ENCODE peak calls at places on chromosomes 11 and 22, in eight cellular contexts. One of them, this sample, is unnamed.

GRCh38 chr11:34359548-34359891 is 1.7 kb upstream of the ABTB2 start:
- DNase-seq in WTC11: no peak
- DNase-seq in lower leg skin: no peak
- DNase-seq in effector CD4-positive, alpha-beta T cell: no peak
- DNase-seq in GM13977: no peak
- DNase-seq in mammary epithelial cell: no peak
- DNase-seq in NCI-H1436: no peak
- DNase-seq in AG04450: no peak
- DNase-seq in this sample: no peak

GRCh38 chr11:79076526-79077115 is 364.2 kb downstream of the TENM4 start:
- DNase-seq in WTC11: peak
- DNase-seq in lower leg skin: peak
- DNase-seq in effector CD4-positive, alpha-beta T cell: no peak
- DNase-seq in GM13977: no peak
- DNase-seq in mammary epithelial cell: peak
- DNase-seq in NCI-H1436: peak
- DNase-seq in AG04450: no peak
- DNase-seq in this sample: no peak

GRCh38 chr11:114892381-114893197 is 214.3 kb downstream of the NXPE2 start:
- DNase-seq in WTC11: peak
- DNase-seq in lower leg skin: no peak
- DNase-seq in effector CD4-positive, alpha-beta T cell: no peak
- DNase-seq in GM13977: peak
- DNase-seq in mammary epithelial cell: no peak
- DNase-seq in NCI-H1436: no peak
- DNase-seq in AG04450: no peak
- DNase-seq in this sample: no peak

GRCh38 chr11:63672156-63672463 is 934 bp upstream of the ATL3 start:
- DNase-seq in WTC11: no peak
- DNase-seq in lower leg skin: no peak
- DNase-seq in effector CD4-positive, alpha-beta T cell: no peak
- DNase-seq in GM13977: no peak
- DNase-seq in mammary epithelial cell: no peak
- DNase-seq in NCI-H1436: no peak
- DNase-seq in AG04450: no peak
- DNase-seq in this sample: no peak

GRCh38 chr11:2830030-2830812 is 55.4 kb downstream of the CDKN1C start:
- DNase-seq in WTC11: no peak
- DNase-seq in lower leg skin: no peak
- DNase-seq in effector CD4-positive, alpha-beta T cell: no peak
- DNase-seq in GM13977: no peak
- DNase-seq in mammary epithelial cell: no peak
- DNase-seq in NCI-H1436: no peak
- DNase-seq in AG04450: no peak
- DNase-seq in this sample: no peak

GRCh38 chr11:98130117-98130625 is 890.6 kb upstream of the CNTN5 start:
- DNase-seq in WTC11: no peak
- DNase-seq in lower leg skin: no peak
- DNase-seq in effector CD4-positive, alpha-beta T cell: no peak
- DNase-seq in GM13977: no peak
- DNase-seq in mammary epithelial cell: no peak
- DNase-seq in NCI-H1436: no peak
- DNase-seq in AG04450: no peak
- DNase-seq in this sample: no peak

GRCh38 chr11:59669611-59670009 is 773 bp upstream of the PATL1 start:
- DNase-seq in WTC11: peak
- DNase-seq in lower leg skin: peak
- DNase-seq in effector CD4-positive, alpha-beta T cell: no peak
- DNase-seq in GM13977: no peak
- DNase-seq in mammary epithelial cell: peak
- DNase-seq in NCI-H1436: no peak
- DNase-seq in AG04450: no peak
- DNase-seq in this sample: peak

GRCh38 chr11:19345848-19346681 is 105.3 kb upstream of the E2F8 start:
- DNase-seq in WTC11: peak
- DNase-seq in lower leg skin: no peak
- DNase-seq in effector CD4-positive, alpha-beta T cell: no peak
- DNase-seq in GM13977: peak
- DNase-seq in mammary epithelial cell: no peak
- DNase-seq in NCI-H1436: no peak
- DNase-seq in AG04450: no peak
- DNase-seq in this sample: no peak

GRCh38 chr11:16511109-16511806 is 154.9 kb upstream of the SOX6 start:
- DNase-seq in WTC11: no peak
- DNase-seq in lower leg skin: no peak
- DNase-seq in effector CD4-positive, alpha-beta T cell: no peak
- DNase-seq in GM13977: no peak
- DNase-seq in mammary epithelial cell: peak
- DNase-seq in NCI-H1436: no peak
- DNase-seq in AG04450: peak
- DNase-seq in this sample: no peak

GRCh38 chr22:30781271-30781875 is 86.7 kb downstream of the OSBP2 start:
- DNase-seq in WTC11: no peak
- DNase-seq in lower leg skin: no peak
- DNase-seq in effector CD4-positive, alpha-beta T cell: no peak
- DNase-seq in GM13977: no peak
- DNase-seq in mammary epithelial cell: peak
- DNase-seq in NCI-H1436: no peak
- DNase-seq in AG04450: no peak
- DNase-seq in this sample: no peak

GRCh38 chr11:1152316-1153104 is 5.2 kb upstream of the MUC5AC start:
- DNase-seq in WTC11: peak
- DNase-seq in lower leg skin: no peak
- DNase-seq in effector CD4-positive, alpha-beta T cell: no peak
- DNase-seq in GM13977: peak
- DNase-seq in mammary epithelial cell: peak
- DNase-seq in NCI-H1436: no peak
- DNase-seq in AG04450: peak
- DNase-seq in this sample: no peak

GRCh38 chr22:44493206-44493605 is 4.8 kb downstream of the RTL6 start:
- DNase-seq in WTC11: no peak
- DNase-seq in lower leg skin: no peak
- DNase-seq in effector CD4-positive, alpha-beta T cell: no peak
- DNase-seq in GM13977: no peak
- DNase-seq in mammary epithelial cell: no peak
- DNase-seq in NCI-H1436: no peak
- DNase-seq in AG04450: no peak
- DNase-seq in this sample: no peak

GRCh38 chr11:59562292-59562691 is 51.0 kb downstream of the OR4D9 start:
- DNase-seq in WTC11: no peak
- DNase-seq in lower leg skin: no peak
- DNase-seq in effector CD4-positive, alpha-beta T cell: no peak
- DNase-seq in GM13977: no peak
- DNase-seq in mammary epithelial cell: peak
- DNase-seq in NCI-H1436: no peak
- DNase-seq in AG04450: no peak
- DNase-seq in this sample: no peak

GRCh38 chr11:19407692-19408091 is 166.9 kb upstream of the E2F8 start:
- DNase-seq in WTC11: no peak
- DNase-seq in lower leg skin: no peak
- DNase-seq in effector CD4-positive, alpha-beta T cell: no peak
- DNase-seq in GM13977: no peak
- DNase-seq in mammary epithelial cell: no peak
- DNase-seq in NCI-H1436: no peak
- DNase-seq in AG04450: no peak
- DNase-seq in this sample: no peak

GRCh38 chr11:85088286-85088685 is 538.9 kb downstream of the DLG2 start:
- DNase-seq in WTC11: no peak
- DNase-seq in lower leg skin: no peak
- DNase-seq in effector CD4-positive, alpha-beta T cell: no peak
- DNase-seq in GM13977: no peak
- DNase-seq in mammary epithelial cell: no peak
- DNase-seq in NCI-H1436: no peak
- DNase-seq in AG04450: peak
- DNase-seq in this sample: no peak

GRCh38 chr22:46287873-46288751 is 8.6 kb upstream of the GTSE1 start:
- DNase-seq in WTC11: no peak
- DNase-seq in lower leg skin: no peak
- DNase-seq in effector CD4-positive, alpha-beta T cell: no peak
- DNase-seq in GM13977: peak
- DNase-seq in mammary epithelial cell: no peak
- DNase-seq in NCI-H1436: no peak
- DNase-seq in AG04450: no peak
- DNase-seq in this sample: no peak